ENCODE peak calls at places on chromosomes 16 and 17, in six cellular contexts. H is CD8-positive, alpha-beta T cell; Q is heart left ventricle; S is effector memory CD4-positive, alpha-beta T cell; P is aorta; J is CD8-positive, alpha-beta memory T cell. G is an unnamed sample.

GRCh38 chr17:31319253-31319661 is 2.2 kb downstream of the EVI2A start:
- DNase-seq in H (no peak), Q (no peak), S (no peak), P (no peak), J (no peak), G (no peak)

GRCh38 chr16:87850009-87851006 is 19.0 kb downstream of the SLC7A5 start:
- DNase-seq in H (peak; percentile 79), Q (peak; percentile 84), S (peak; percentile 66), P (peak; percentile 90), J (peak; percentile 87), G (peak; percentile 41)

GRCh38 chr16:78742501-78743283 is 643.2 kb downstream of the WWOX start:
- DNase-seq in H (peak; percentile 81), Q (no peak), S (peak; percentile 66), P (no peak), J (peak; percentile 89), G (peak; percentile 15)

GRCh38 chr17:44444735-44445105 is 55.3 kb upstream of the ITGA2B start:
- DNase-seq in H (no peak), Q (no peak), S (no peak), P (no peak), J (no peak), G (no peak)

GRCh38 chr17:80855968-80856862 is 135.4 kb upstream of the CHMP6 start:
- DNase-seq in H (peak; percentile 63), Q (no peak), S (peak; percentile 42), P (peak; percentile 90), J (peak; percentile 84), G (no peak)

GRCh38 chr16:54409982-54410381 is 123.4 kb upstream of the IRX3 start:
- DNase-seq in H (no peak), Q (no peak), S (no peak), P (no peak), J (no peak), G (no peak)

GRCh38 chr17:8940866-8941471 is 24.5 kb downstream of the PIK3R5 start:
- DNase-seq in H (peak; percentile 54), Q (no peak), S (no peak), P (no peak), J (no peak), G (no peak)

GRCh38 chr17:49616086-49616485 is 40.4 kb downstream of the NXPH3 start:
- DNase-seq in H (no peak), Q (no peak), S (no peak), P (no peak), J (no peak), G (no peak)

GRCh38 chr17:38730526-38731379 is 612 bp downstream of the CISD3 start:
- DNase-seq in H (no peak), Q (peak; percentile 88), S (no peak), P (peak; percentile 89), J (no peak), G (peak; percentile 61)

GRCh38 chr16:85752511-85753420 is 1.9 kb upstream of the C16orf74 start:
- DNase-seq in H (no peak), Q (no peak), S (no peak), P (no peak), J (no peak), G (no peak)

DNA sequence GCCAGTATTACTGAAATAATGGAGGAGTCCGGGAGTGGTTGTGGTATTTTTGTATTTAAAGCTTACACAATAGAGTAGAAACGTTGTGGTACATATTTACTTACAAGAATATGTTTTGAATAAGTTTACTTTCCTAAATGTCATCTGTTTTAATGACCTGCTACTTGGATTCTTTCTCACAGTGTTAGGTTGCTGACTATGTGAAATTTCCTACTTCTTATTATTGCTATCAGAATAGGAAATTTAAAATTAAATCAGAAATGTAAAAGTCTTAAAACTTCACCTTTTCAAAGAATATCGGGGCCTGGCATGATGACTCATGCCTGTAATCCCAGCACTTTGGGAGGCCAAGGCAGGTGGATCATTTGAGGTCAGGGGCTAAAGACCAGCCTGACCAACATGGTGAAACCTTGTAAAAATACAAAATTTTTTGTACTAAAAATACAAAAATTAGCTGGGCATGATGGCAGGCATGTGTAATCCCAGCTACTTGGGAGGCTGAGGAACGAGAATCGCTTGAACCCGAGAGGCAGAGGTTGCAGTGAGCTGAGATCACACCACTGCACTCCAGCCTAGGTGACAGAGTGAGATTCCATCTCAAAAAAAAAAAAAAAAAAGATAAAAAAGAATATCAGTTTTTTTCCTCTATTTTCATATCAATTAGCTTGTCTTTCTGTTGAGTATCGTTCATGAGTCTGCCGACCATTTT is 77.8 kb downstream of the VMP1 start:
- DNase-seq in H (no peak), Q (no peak), S (no peak), P (no peak), J (no peak), G (no peak)
- H3K4me1 ChIP-seq in H (peaks cover 35% of the 10 kb centered on the region), Q (peaks cover 19% of the 10 kb centered on the region), S (peaks cover 38% of the 10 kb centered on the region), P (no peaks in the 10 kb centered on the region), J (peaks cover 49% of the 10 kb centered on the region), G (peaks cover 54% of the 10 kb centered on the region)

GRCh38 chr16:76038097-76038496 is 239.1 kb upstream of the CNTNAP4 start:
- DNase-seq in H (no peak), Q (no peak), S (no peak), P (no peak), J (no peak), G (no peak)
- H3K9me3 ChIP-seq in H (no peaks in the 10 kb centered on the region), Q (peaks cover 18% of the 10 kb centered on the region), S (no peaks in the 10 kb centered on the region), P (peaks cover 1% of the 10 kb centered on the region), J (no peaks in the 10 kb centered on the region), G (no peaks in the 10 kb centered on the region)

DNA sequence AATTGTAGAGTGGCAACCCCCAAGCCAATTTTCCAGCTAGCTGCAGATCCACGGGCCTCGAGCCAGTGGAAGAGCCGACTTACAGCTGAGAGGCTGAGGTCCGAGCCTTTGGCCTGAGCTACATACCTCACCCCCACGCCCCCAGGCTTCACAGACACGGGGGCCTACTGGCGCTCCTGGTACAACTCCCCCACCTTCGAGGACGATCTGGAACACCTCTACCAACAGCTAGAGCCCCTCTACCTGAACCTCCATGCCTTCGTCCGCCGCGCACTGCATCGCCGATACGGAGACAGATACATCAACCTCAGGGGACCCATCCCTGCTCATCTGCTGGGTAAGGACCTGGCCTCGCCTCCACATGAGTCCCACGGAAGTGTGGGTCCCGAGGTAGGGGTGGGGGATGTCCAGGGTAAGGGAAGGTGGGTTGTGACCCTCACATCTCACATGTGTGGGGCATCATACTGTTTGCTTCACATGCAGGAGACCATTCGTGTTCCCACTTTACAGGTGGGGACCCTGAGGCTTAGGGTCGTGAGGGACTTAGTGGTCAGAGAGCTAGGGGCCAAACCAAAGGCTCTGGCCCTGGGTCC is 3.4 kb downstream of the ACE start:
- DNase-seq in H (no peak), Q (peak; percentile 45), S (no peak), P (peak; percentile 66), J (no peak), G (no peak)
- H3K27me3 ChIP-seq in H (peaks cover 14% of the 10 kb centered on the region), Q (no peaks in the 10 kb centered on the region), S (peaks cover 5% of the 10 kb centered on the region), P (no peaks in the 10 kb centered on the region), J (peaks cover 7% of the 10 kb centered on the region), G (no peaks in the 10 kb centered on the region)

DNA sequence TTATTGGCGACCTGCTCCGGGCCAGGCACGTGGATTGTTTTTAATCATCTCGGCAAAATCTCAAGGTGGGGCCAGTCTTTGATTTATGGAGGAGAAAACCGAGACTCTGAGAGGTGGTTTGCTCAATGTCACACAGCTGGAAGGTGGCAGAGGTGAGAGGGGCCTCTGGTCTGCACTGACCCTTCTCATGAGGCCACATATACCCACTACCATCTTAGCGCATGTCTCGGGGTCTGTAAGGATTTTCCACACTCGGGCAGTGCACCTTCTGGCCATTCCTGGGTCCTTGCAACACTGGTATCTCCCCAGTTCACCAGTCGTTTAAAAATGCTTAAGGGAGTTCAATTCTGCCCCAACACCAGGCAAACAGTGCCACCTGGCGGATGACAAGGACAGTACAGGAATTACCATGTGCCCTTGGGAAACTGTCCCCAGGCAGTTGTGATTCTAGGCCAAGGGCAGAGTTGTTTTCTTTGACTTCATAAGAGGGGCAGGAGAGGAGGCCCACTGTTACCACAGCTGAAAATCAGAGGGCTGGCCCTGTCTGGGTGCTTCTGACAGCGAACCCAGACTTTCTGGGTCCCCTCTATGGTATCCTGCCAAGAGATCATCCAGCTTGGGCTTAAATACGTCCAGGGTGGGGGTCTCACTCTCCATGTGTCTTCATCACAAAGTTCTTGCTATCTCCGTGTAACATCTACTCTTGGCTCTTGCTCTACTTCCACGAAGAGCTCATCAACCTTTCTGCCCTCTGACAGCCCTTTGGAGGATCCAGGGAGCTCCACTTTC is 39.4 kb upstream of the RAI1 start:
- DNase-seq in H (peak; percentile 76), Q (peak; percentile 85), S (peak; percentile 69), P (peak; percentile 90), J (peak; percentile 82), G (peak; percentile 53)
- H3K4me1 ChIP-seq in H (no peaks in the 10 kb centered on the region), Q (no peaks in the 10 kb centered on the region), S (no peaks in the 10 kb centered on the region), P (no peaks in the 10 kb centered on the region), J (no peaks in the 10 kb centered on the region), G (peaks cover 8% of the 10 kb centered on the region)

GRCh38 chr17:35489944-35490343 is 41.4 kb upstream of the SLFN13 start:
- DNase-seq in H (no peak), Q (no peak), S (no peak), P (no peak), J (no peak), G (no peak)
- H3K9me3 ChIP-seq in H (no peaks in the 10 kb centered on the region), Q (no peaks in the 10 kb centered on the region), S (no peaks in the 10 kb centered on the region), P (peaks cover 2% of the 10 kb centered on the region), J (no peaks in the 10 kb centered on the region), G (no peaks in the 10 kb centered on the region)

GRCh38 chr16:31106509-31107464 is 1.4 kb upstream of the BCKDK start:
- DNase-seq in H (no peak), Q (no peak), S (no peak), P (no peak), J (no peak), G (no peak)

GRCh38 chr16:31108035-31108793 is at the start of gene BCKDK:
- DNase-seq in H (peak; percentile 46), Q (peak; percentile 90), S (peak; percentile 41), P (peak; percentile 92), J (peak; percentile 68), G (no peak)

GRCh38 chr16:31108794-31109558 is 790 bp downstream of the BCKDK start:
- DNase-seq in H (no peak), Q (no peak), S (no peak), P (no peak), J (no peak), G (no peak)

GRCh38 chr16:31107465-31107867 is 720 bp upstream of the BCKDK start:
- DNase-seq in H (no peak), Q (no peak), S (no peak), P (no peak), J (no peak), G (no peak)

DNA sequence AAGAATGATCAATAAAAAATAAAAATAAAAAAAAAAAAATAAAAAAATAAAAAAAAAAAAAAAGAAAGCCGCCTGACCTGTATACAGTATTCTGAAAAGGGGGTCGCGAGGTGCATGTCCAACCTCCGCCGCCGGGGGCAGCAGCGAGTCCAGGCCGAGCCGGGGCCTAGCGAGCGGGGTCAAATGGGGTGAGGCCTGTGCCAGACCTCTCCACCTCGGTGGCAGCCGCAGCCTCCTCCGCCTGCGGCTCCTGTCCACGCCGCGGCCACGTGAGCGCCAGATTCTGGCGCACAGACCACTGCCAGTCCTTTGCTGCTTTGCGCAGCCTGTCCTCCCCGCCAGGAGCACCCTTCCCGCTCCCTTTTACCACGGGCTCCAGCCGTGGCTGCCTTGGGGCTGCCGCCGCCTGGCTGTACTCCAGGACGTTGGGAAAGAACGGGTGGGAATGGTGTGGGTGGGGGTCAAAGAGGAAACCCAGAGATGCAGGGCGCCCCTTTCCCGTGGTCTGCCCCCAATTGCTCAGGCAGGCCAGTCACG is 2.4 kb upstream of the BCKDK start:
- DNase-seq in H (peak; percentile 67), Q (peak; percentile 94), S (peak; percentile 65), P (peak; percentile 95), J (peak; percentile 83), G (peak; percentile 90)
- H3K27me3 ChIP-seq in H (no peaks in the 10 kb centered on the region), Q (no peaks in the 10 kb centered on the region), S (no peaks in the 10 kb centered on the region), P (no peaks in the 10 kb centered on the region), J (no peaks in the 10 kb centered on the region), G (no peaks in the 10 kb centered on the region)

GRCh38 chr16:20781697-20782096 is 17.9 kb downstream of the ACSM3 start:
- DNase-seq in H (no peak), Q (no peak), S (no peak), P (no peak), J (no peak), G (no peak)
- H3K4me1 ChIP-seq in H (no peaks in the 10 kb centered on the region), Q (no peaks in the 10 kb centered on the region), S (no peaks in the 10 kb centered on the region), P (no peaks in the 10 kb centered on the region), J (no peaks in the 10 kb centered on the region), G (no peaks in the 10 kb centered on the region)

G was measured in tibial nerve.